ENCODE peak calls at places on chromosomes 6 and 20, in nine cellular contexts. N is A549, Z is HCT116, I is HepG2, L is WTC11, J is endothelial cell of umbilical vein, B is GM12878, R is K562, E is NB4. Q is an unnamed sample.

GRCh38 chr6:166526937-166527336 is 59.5 kb downstream of the RAMACL start:
- DNase-seq in N (no peak), Z (no peak), I (no peak), L (no peak), J (no peak), B (no peak), R (no peak), E (no peak), Q (no peak)

GRCh38 chr6:48290595-48290994 is 179.6 kb upstream of the PTCHD4 start:
- DNase-seq in N (no peak), Z (no peak), I (no peak), L (no peak), J (no peak), B (no peak), R (no peak), E (no peak), Q (no peak)

GRCh38 chr6:17212541-17213371 is 68.4 kb upstream of the RBM24 start:
- DNase-seq in N (no peak), Z (no peak), I (no peak), L (no peak), J (no peak), B (no peak), R (no peak), E (no peak), Q (no peak)

GRCh38 chr6:82397962-82398692 is 34.5 kb downstream of the TPBG start:
- DNase-seq in N (peak; percentile 25), Z (no peak), I (no peak), L (no peak), J (no peak), B (no peak), R (no peak), E (no peak), Q (no peak)

GRCh38 chr6:74356385-74356784 is 660.4 kb downstream of the CD109 start:
- DNase-seq in N (peak; percentile 10), Z (peak; percentile 42), I (no peak), L (no peak), J (no peak), B (no peak), R (no peak), E (no peak), Q (no peak)

GRCh38 chr6:127343753-127344659 is 597 bp upstream of the ECHDC1 start:
- DNase-seq in N (peak; percentile 1), Z (no peak), I (peak; percentile 25), L (no peak), J (peak; percentile 68), B (no peak), R (peak; percentile 15), E (peak; percentile 51), Q (peak; percentile 30)

GRCh38 chr6:45987866-45988265 is 27.8 kb downstream of the CLIC5 start:
- DNase-seq in N (no peak), Z (no peak), I (no peak), L (no peak), J (no peak), B (no peak), R (no peak), E (no peak), Q (no peak)

GRCh38 chr6:155374681-155375080 is 60.4 kb upstream of the TFB1M start:
- DNase-seq in N (no peak), Z (no peak), I (no peak), L (no peak), J (no peak), B (no peak), R (no peak), E (no peak), Q (no peak)

GRCh38 chr20:52684911-52685310 is 287.2 kb upstream of the TSHZ2 start:
- DNase-seq in N (no peak), Z (no peak), I (no peak), L (no peak), J (no peak), B (no peak), R (no peak), E (no peak), Q (no peak)

GRCh38 chr20:39042279-39043150 is 80.4 kb downstream of the DHX35 start:
- DNase-seq in N (no peak), Z (no peak), I (no peak), L (no peak), J (no peak), B (no peak), R (no peak), E (no peak), Q (no peak)

GRCh38 chr20:9214676-9215075 is 145.8 kb downstream of the PLCB4 start:
- DNase-seq in N (peak; percentile 34), Z (no peak), I (no peak), L (no peak), J (no peak), B (no peak), R (no peak), E (no peak), Q (no peak)

GRCh38 chr6:134358320-134358719 is 40.4 kb upstream of the SGK1 start:
- DNase-seq in N (peak; percentile 13), Z (no peak), I (no peak), L (no peak), J (peak; percentile 13), B (no peak), R (no peak), E (peak; percentile 65), Q (peak; percentile 31)

GRCh38 chr6:91137286-91137685 is 550.4 kb upstream of the MAP3K7 start:
- DNase-seq in N (no peak), Z (no peak), I (no peak), L (no peak), J (no peak), B (no peak), R (no peak), E (no peak), Q (no peak)

GRCh38 chr20:58010666-58011065 is 217.8 kb downstream of the ANKRD60 start:
- DNase-seq in N (no peak), Z (no peak), I (no peak), L (no peak), J (no peak), B (no peak), R (no peak), E (no peak), Q (no peak)

GRCh38 chr20:20734475-20734948 is 22.1 kb upstream of the RALGAPA2 start:
- DNase-seq in N (no peak), Z (no peak), I (no peak), L (no peak), J (peak; percentile 92), B (peak; percentile 49), R (no peak), E (peak; percentile 99), Q (no peak)

GRCh38 chr20:53949319-53949839 is 121.0 kb downstream of the BCAS1 start:
- DNase-seq in N (peak; percentile 16), Z (no peak), I (no peak), L (no peak), J (peak; percentile 63), B (no peak), R (no peak), E (peak; percentile 80), Q (no peak)

GRCh38 chr6:14353263-14353662 is 235.7 kb downstream of the CD83 start:
- DNase-seq in N (no peak), Z (no peak), I (no peak), L (no peak), J (no peak), B (no peak), R (no peak), E (no peak), Q (no peak)

GRCh38 chr20:60060593-60060992 is 102.4 kb downstream of the CDH26 start:
- DNase-seq in N (no peak), Z (no peak), I (no peak), L (no peak), J (no peak), B (no peak), R (no peak), E (peak; percentile 82), Q (no peak)

GRCh38 chr6:136920858-136921520 is 1.1 kb upstream of the SLC35D3 start:
- DNase-seq in N (no peak), Z (no peak), I (no peak), L (peak; percentile 17), J (peak; percentile 14), B (no peak), R (no peak), E (peak; percentile 50), Q (peak; percentile 75)
- TF ChIP-seq MAX in N (peak; percentile 63), Z (no peak), I (no peak), L (no peak), J (no peak), B (no peak), R (no peak), E (no peak), Q (no peak)

GRCh38 chr6:44415424-44415823 is 27.9 kb downstream of the CDC5L start:
- DNase-seq in N (peak; percentile 7), Z (no peak), I (no peak), L (no peak), J (peak; percentile 21), B (no peak), R (peak; percentile 37), E (no peak), Q (no peak)

GRCh38 chr6:44410363-44410762 is 22.9 kb downstream of the CDC5L start:
- DNase-seq in N (no peak), Z (no peak), I (no peak), L (no peak), J (no peak), B (no peak), R (no peak), E (no peak), Q (no peak)

GRCh38 chr6:44407951-44408670 is 20.6 kb downstream of the CDC5L start:
- DNase-seq in N (no peak), Z (no peak), I (no peak), L (no peak), J (no peak), B (no peak), R (no peak), E (no peak), Q (no peak)

GRCh38 chr6:44409207-44409796 is 21.8 kb downstream of the CDC5L start:
- DNase-seq in N (no peak), Z (no peak), I (no peak), L (no peak), J (no peak), B (no peak), R (no peak), E (no peak), Q (no peak)

GRCh38 chr6:44411141-44411540 is 23.6 kb downstream of the CDC5L start:
- DNase-seq in N (no peak), Z (no peak), I (no peak), L (no peak), J (peak; percentile 57), B (no peak), R (no peak), E (no peak), Q (no peak)
- TF ChIP-seq MAX in N (no peak), Z (no peak), I (no peak), L (no peak), J (no peak), B (no peak), R (no peak), E (no peak), Q (no peak)

GRCh38 chr6:169501128-169501527 is 200.7 kb downstream of the WDR27 start:
- DNase-seq in N (no peak), Z (no peak), I (no peak), L (no peak), J (no peak), B (no peak), R (no peak), E (no peak), Q (peak; percentile 26)
- TF ChIP-seq MAX in N (no peak), Z (no peak), I (no peak), L (no peak), J (no peak), B (no peak), R (no peak), E (no peak), Q (no peak)

DNA sequence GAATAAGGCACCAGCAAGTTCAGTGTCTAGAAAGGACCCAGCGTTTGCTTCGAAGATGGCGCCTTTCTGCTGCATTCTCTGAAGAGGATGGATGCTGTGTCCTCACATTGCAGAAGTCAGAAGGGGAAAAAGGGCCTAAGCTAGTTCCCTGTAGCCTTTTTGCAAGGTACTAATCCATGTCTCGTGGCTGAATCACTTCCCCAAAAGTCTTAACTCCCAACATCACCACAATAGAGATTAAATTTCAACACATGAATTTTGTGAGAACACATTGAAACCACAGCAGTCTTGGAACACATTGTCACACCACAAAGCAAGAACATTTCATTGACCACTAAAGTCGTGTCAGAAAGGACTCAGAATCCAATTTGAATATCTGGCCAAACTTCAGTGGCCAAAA is 42.1 kb downstream of the KLHL31 start:
- DNase-seq in N (no peak), Z (no peak), I (no peak), L (no peak), J (no peak), B (no peak), R (no peak), E (peak; percentile 79), Q (no peak)
- TF ChIP-seq MAX in N (no peak), Z (no peak), I (no peak), L (no peak), J (no peak), B (no peak), R (no peak), E (no peak), Q (no peak)

Q was measured in SK-N-SH.